ENCODE peak calls at places on chromosomes 7 and 10, in four cellular contexts. Y, X, N and E are unnamed samples.

GRCh38 chr10:123043409-123043925 is 34.7 kb downstream of the ACADSB start:
- DNase-seq in Y (peak), X (peak), N (no peak), E (peak)

GRCh38 chr7:36287371-36288241 is 102.1 kb upstream of the ANLN start:
- DNase-seq in Y (no peak), X (no peak), N (no peak), E (no peak)

GRCh38 chr10:29257106-29257783 is 31.6 kb upstream of the LYZL1 start:
- DNase-seq in Y (peak), X (peak), N (peak), E (peak)

GRCh38 chr7:117470777-117471176 is 9.0 kb upstream of the CFTR start:
- DNase-seq in Y (no peak), X (no peak), N (no peak), E (no peak)

GRCh38 chr7:3943779-3944520 is 642.9 kb downstream of the SDK1 start:
- DNase-seq in Y (no peak), X (no peak), N (no peak), E (no peak)

GRCh38 chr7:128103498-128104108 is 72.4 kb upstream of the LRRC4 start:
- DNase-seq in Y (no peak), X (no peak), N (peak), E (peak)

GRCh38 chr7:128872394-128872824 is 9.8 kb downstream of the ATP6V1F start:
- DNase-seq in Y (no peak), X (no peak), N (no peak), E (no peak)

GRCh38 chr7:151427705-151428392 is 12.1 kb downstream of the CRYGN start:
- DNase-seq in Y (no peak), X (no peak), N (peak), E (no peak)

GRCh38 chr7:104938741-104939390 is 75.1 kb upstream of the KMT2E start:
- DNase-seq in Y (no peak), X (no peak), N (no peak), E (no peak)

GRCh38 chr10:133020193-133020817 is 67.4 kb upstream of the ADGRA1 start:
- DNase-seq in Y (no peak), X (no peak), N (no peak), E (no peak)

GRCh38 chr7:92448185-92448747 is 984 bp downstream of the GATAD1 start:
- DNase-seq in Y (peak), X (peak), N (peak), E (peak)

GRCh38 chr7:93043393-93043985 is 74.3 kb downstream of the SAMD9 start:
- DNase-seq in Y (peak), X (no peak), N (no peak), E (no peak)

GRCh38 chr7:99193527-99194214 is 14.2 kb downstream of the KPNA7 start:
- DNase-seq in Y (peak), X (no peak), N (no peak), E (no peak)

GRCh38 chr10:132517951-132518521 is 19.6 kb upstream of the INPP5A start:
- DNase-seq in Y (no peak), X (peak), N (peak), E (no peak)

GRCh38 chr10:101291254-101292193 is 62.3 kb upstream of the LBX1 start:
- DNase-seq in Y (peak), X (peak), N (peak), E (peak)

GRCh38 chr7:68224041-68224534 is 1227.5 kb downstream of the TYW1 start:
- DNase-seq in Y (no peak), X (no peak), N (no peak), E (peak)

GRCh38 chr10:100748251-100749058 is 3.1 kb downstream of the PAX2 start:
- DNase-seq in Y (no peak), X (no peak), N (no peak), E (no peak)

GRCh38 chr7:4876586-4876985 is 6.9 kb downstream of the RADIL start:
- DNase-seq in Y (no peak), X (no peak), N (no peak), E (no peak)

GRCh38 chr10:62059424-62059913 is 158.0 kb downstream of the ARID5B start:
- DNase-seq in Y (no peak), X (no peak), N (no peak), E (no peak)

GRCh38 chr10:77333610-77334340 is 303.8 kb downstream of the KCNMA1 start:
- DNase-seq in Y (peak), X (no peak), N (no peak), E (no peak)

GRCh38 chr7:28767356-28767755 is 190.8 kb downstream of the TRIL start:
- DNase-seq in Y (peak), X (no peak), N (no peak), E (no peak)

GRCh38 chr7:142478479-142479220 is 220.8 kb upstream of the PRSS58 start:
- DNase-seq in Y (peak), X (peak), N (no peak), E (peak)

DNA sequence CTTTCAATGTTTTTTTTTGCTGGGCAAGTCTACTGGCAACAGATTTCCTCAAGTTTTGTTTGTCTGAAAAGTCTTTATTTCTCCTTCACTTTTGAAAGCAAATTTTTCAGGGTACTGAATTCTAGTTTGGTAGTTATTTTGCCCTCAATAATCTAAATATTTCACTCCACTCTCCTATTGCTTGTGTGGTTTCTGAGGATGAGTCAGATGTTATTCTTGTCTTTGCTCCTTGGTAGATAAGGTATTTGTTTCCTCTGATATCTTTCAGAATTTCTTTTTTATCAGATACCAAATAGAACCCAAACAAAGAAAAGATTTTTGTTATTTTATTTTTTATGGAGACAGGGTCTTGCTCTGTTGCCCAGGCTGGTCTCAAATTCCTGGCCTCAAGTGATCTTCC is 99.2 kb upstream of the MALRD1 start:
- DNase-seq in Y (peak), X (no peak), N (no peak), E (no peak)
- TF ChIP-seq POLR2A in Y (no peak), X (no peak), N (no peak), E (no peak)

DNA sequence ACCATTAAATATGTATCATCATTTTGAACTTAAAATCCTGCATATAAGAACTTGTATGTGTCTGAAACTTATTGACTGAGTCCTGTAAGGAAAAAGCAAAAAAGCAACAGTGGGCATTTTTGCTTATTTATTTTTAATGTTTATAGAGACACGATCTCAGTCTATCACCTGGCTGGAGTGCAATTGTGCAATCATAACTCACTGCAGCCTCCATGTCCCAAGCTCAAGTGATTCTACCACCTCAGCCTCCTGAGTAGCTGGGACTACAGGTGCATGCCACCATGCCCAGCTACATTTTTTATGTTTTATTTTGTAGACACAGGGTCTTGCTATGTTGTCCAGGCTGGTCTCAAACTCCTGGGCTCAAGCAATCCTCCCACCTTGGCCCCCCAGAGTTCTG is 32.2 kb downstream of the MYL10 start:
- DNase-seq in Y (no peak), X (no peak), N (no peak), E (no peak)
- TF ChIP-seq CTCF in Y (no peak), X (no peak), N (no peak), E (no peak)

GRCh38 chr10:119726291-119727261 is 726 bp downstream of the INPP5F start:
- DNase-seq in Y (no peak), X (peak), N (no peak), E (peak)

GRCh38 chr10:119723624-119724023 is 2.2 kb upstream of the INPP5F start:
- DNase-seq in Y (no peak), X (no peak), N (no peak), E (no peak)

GRCh38 chr10:119723161-119723560 is 2.7 kb upstream of the INPP5F start:
- DNase-seq in Y (no peak), X (no peak), N (no peak), E (no peak)

GRCh38 chr10:119724630-119725549 is 960 bp upstream of the INPP5F start:
- DNase-seq in Y (peak), X (no peak), N (no peak), E (no peak)

DNA sequence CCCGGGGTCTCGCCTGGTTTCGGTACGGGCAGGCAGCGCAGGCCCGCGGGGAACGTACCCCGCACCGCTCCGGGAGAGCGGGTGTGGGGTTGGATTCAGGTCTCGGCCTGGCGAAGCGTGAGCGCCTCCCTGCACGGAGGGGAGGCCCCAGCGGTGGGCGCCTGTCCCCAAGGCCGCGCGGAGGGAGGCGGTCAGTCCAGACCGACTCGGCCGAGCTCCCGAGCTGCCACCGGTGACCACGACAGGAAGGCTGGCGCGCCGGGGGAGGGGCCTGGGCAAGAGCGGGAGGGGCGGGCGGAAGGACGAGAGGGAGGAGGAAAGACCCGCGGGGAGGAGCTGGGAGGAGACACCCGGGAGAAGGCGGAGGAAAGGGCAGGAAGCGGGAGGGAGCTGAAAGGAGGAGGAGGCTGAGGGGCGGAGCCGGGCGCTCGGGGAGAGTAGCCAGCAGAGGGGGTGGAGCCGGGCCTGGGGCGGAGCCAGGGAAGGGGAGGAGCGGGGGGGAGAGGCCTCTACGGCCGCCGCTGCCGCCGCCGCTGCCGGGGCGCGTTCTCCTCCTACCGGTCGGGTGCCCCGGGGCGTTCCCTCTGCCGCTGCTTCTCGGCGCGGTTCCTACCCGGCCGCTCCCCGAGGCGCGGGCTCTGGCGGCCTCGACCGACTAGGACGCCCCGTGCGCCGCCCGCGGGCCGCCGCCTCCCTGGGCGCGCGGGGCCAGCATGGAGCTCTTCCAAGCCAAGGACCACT is at the start of gene INPP5F:
- DNase-seq in Y (peak), X (peak), N (peak), E (peak)
- TF ChIP-seq POLR2A in Y (peak), X (peak), N (peak), E (no peak)

GRCh38 chr7:23462846-23463245 is 7.4 kb downstream of the IGF2BP3 start:
- DNase-seq in Y (peak), X (no peak), N (no peak), E (peak)
- TF ChIP-seq CTCF in Y (peak), X (no peak), N (no peak), E (no peak)

DNA sequence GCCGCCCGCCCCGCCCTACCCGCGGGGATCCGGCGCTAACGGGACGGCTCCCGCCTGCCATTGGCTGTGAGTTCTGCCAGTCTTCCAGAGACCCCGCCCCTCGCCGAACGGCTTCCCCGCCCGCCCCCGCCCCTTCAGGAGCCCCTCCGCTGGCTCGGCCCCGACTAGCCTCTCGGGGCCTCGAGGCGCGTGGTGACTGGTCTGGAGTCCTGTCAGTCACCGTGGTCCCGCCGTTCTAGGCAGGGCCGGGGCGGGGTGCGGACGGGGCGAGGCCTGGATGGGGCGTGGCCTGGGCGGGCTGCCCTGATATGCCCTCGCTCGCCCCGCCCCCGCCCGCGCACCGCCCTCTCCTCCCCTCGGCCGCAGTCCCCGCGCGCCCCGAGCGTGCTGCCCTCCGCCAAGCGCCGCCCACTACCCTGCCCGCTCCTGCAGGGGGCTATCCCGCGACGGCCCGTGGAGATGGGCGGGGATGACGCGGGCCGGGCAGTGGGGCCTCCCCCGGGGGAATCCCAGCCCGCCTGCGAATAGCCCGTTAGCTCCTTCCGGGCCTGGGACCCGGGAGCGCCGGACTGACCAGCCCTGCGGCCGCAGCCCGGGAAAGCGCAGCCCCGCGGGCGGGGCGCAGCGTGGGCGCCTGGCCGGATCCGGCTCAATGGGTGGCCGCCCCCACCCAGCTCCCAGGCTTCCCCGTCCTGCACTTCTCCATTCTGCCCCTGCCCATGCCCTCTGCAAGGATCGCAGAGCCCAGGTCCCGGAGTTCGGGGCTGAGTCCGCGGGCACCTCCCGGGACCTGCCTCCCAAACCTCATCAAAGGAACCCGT is 444 bp upstream of the HIP1 start:
- DNase-seq in Y (peak), X (peak), N (peak), E (peak)
- TF ChIP-seq POLR2A in Y (peak), X (peak), N (no peak), E (no peak)